ENCODE peak calls at places on chromosomes 11 and 22, in five cellular contexts. C, K, I, B and H are unnamed samples.

GRCh38 chr11:128232588-128232987 is 354.8 kb downstream of the ETS1 start:
- DNase-seq in C (no peak), K (no peak), I (no peak), B (no peak), H (no peak)

GRCh38 chr22:36252754-36253522 is at the start of gene APOL1:
- DNase-seq in C (no peak), K (no peak), I (no peak), B (peak; percentile 37), H (peak; percentile 79)

GRCh38 chr22:36887164-36887563 is 26.3 kb upstream of the CSF2RB start:
- DNase-seq in C (no peak), K (no peak), I (no peak), B (no peak), H (no peak)

GRCh38 chr11:12377106-12377823 is at the start of gene PARVA:
- DNase-seq in C (no peak), K (peak; percentile 68), I (no peak), B (peak; percentile 76), H (peak; percentile 89)

GRCh38 chr11:58060939-58061672 is 30.4 kb downstream of the OR6Q1 start:
- DNase-seq in C (no peak), K (peak; percentile 38), I (no peak), B (no peak), H (no peak)

GRCh38 chr11:47018637-47019036 is 82.1 kb downstream of the CSTPP1 start:
- DNase-seq in C (no peak), K (no peak), I (no peak), B (no peak), H (no peak)

GRCh38 chr11:17563248-17563647 is 16.2 kb downstream of the OTOG start:
- DNase-seq in C (no peak), K (peak; percentile 57), I (no peak), B (no peak), H (peak; percentile 34)

GRCh38 chr11:12050911-12051667 is 42.7 kb upstream of the DKK3 start:
- DNase-seq in C (no peak), K (no peak), I (no peak), B (no peak), H (no peak)

GRCh38 chr11:19102521-19102900 is 14.5 kb upstream of the ZDHHC13 start:
- DNase-seq in C (no peak), K (no peak), I (no peak), B (no peak), H (no peak)

GRCh38 chr11:61152816-61153592 is 8.2 kb downstream of the VPS37C start:
- DNase-seq in C (no peak), K (no peak), I (no peak), B (no peak), H (no peak)

GRCh38 chr11:2375964-2376551 is 1.1 kb upstream of the CD81 start:
- DNase-seq in C (no peak), K (no peak), I (peak; percentile 63), B (no peak), H (peak; percentile 59)

GRCh38 chr22:22037740-22038139 is 55.2 kb upstream of the TOP3B start:
- DNase-seq in C (no peak), K (no peak), I (no peak), B (no peak), H (no peak)

GRCh38 chr22:46368871-46369715 is 33.6 kb downstream of the TRMU start:
- DNase-seq in C (no peak), K (no peak), I (no peak), B (no peak), H (no peak)

GRCh38 chr11:1523077-1523476 is 36.5 kb upstream of the MOB2 start:
- DNase-seq in C (no peak), K (no peak), I (no peak), B (no peak), H (no peak)

GRCh38 chr11:124970925-124971324 is 16.9 kb downstream of the CCDC15 start:
- DNase-seq in C (no peak), K (peak; percentile 74), I (no peak), B (no peak), H (no peak)

GRCh38 chr11:74321487-74322188 is 10.2 kb upstream of the P4HA3 start:
- DNase-seq in C (no peak), K (peak; percentile 47), I (no peak), B (no peak), H (no peak)

GRCh38 chr11:45266693-45267451 is 19.3 kb downstream of the SYT13 start:
- DNase-seq in C (peak; percentile 8), K (peak; percentile 88), I (no peak), B (no peak), H (no peak)

GRCh38 chr11:126755494-126755893 is 245.1 kb downstream of the KIRREL3 start:
- DNase-seq in C (no peak), K (no peak), I (no peak), B (no peak), H (no peak)

GRCh38 chr11:15471709-15472404 is 357.1 kb downstream of the INSC start:
- DNase-seq in C (no peak), K (peak; percentile 15), I (no peak), B (no peak), H (no peak)

GRCh38 chr22:26800858-26801257 is 143.5 kb downstream of the MIAT start:
- DNase-seq in C (no peak), K (peak; percentile 90), I (no peak), B (no peak), H (no peak)

GRCh38 chr11:43508511-43508918 is 149.8 kb downstream of the TTC17 start:
- DNase-seq in C (no peak), K (no peak), I (no peak), B (no peak), H (no peak)

GRCh38 chr11:31620434-31620833 is 110.9 kb downstream of the ELP4 start:
- DNase-seq in C (no peak), K (no peak), I (no peak), B (no peak), H (no peak)